ENCODE peak calls at places on chromosomes 5 and 9, in five cellular contexts. O, Q, W, M and J are unnamed samples.

GRCh38 chr5:2011481-2012411 is 129.0 kb upstream of the IRX4 start:
- DNase-seq in O (no peak), Q (no peak), W (no peak), M (no peak), J (no peak)

GRCh38 chr9:81971727-81972126 is 16.8 kb upstream of the SPATA31D1 start:
- DNase-seq in O (no peak), Q (no peak), W (no peak), M (no peak), J (no peak)

GRCh38 chr5:35177783-35178182 is 52.5 kb downstream of the PRLR start:
- DNase-seq in O (no peak), Q (no peak), W (no peak), M (no peak), J (no peak)

GRCh38 chr5:96088676-96089075 is 127.0 kb upstream of the ELL2 start:
- DNase-seq in O (no peak), Q (no peak), W (no peak), M (no peak), J (no peak)

GRCh38 chr9:125418404-125418803 is 156.8 kb downstream of the GAPVD1 start:
- DNase-seq in O (peak; percentile 12), Q (no peak), W (no peak), M (no peak), J (no peak)

GRCh38 chr9:37053684-37054512 is 19.8 kb upstream of the PAX5 start:
- DNase-seq in O (no peak), Q (no peak), W (no peak), M (no peak), J (no peak)

GRCh38 chr9:72294952-72295351 is 70.1 kb downstream of the ZFAND5 start:
- DNase-seq in O (peak; percentile 53), Q (no peak), W (no peak), M (no peak), J (peak; percentile 83)

GRCh38 chr5:150077060-150077459 is 9.3 kb downstream of the CSF1R start:
- DNase-seq in O (no peak), Q (peak; percentile 43), W (no peak), M (no peak), J (no peak)

GRCh38 chr5:55895276-55895675 is 44.1 kb downstream of the IL31RA start:
- DNase-seq in O (no peak), Q (no peak), W (no peak), M (no peak), J (no peak)

GRCh38 chr9:72734631-72735030 is 213.2 kb downstream of the TMC1 start:
- DNase-seq in O (no peak), Q (no peak), W (no peak), M (no peak), J (peak; percentile 16)

GRCh38 chr5:136309932-136310598 is 55.3 kb downstream of the TRPC7 start:
- DNase-seq in O (no peak), Q (no peak), W (no peak), M (no peak), J (no peak)

GRCh38 chr5:157917909-157918809 is 59.2 kb upstream of the CLINT1 start:
- DNase-seq in O (peak; percentile 91), Q (no peak), W (peak; percentile 85), M (peak; percentile 48), J (peak; percentile 50)

GRCh38 chr9:90546200-90546599 is 96.4 kb downstream of the DIRAS2 start:
- DNase-seq in O (peak; percentile 18), Q (no peak), W (peak; percentile 92), M (no peak), J (peak; percentile 77)

GRCh38 chr5:63240063-63240755 is 661.6 kb downstream of the LRRC70 start:
- DNase-seq in O (no peak), Q (no peak), W (no peak), M (no peak), J (peak; percentile 39)

GRCh38 chr9:135181336-135181735 is 93.9 kb downstream of the OLFM1 start:
- DNase-seq in O (no peak), Q (no peak), W (no peak), M (no peak), J (no peak)

GRCh38 chr9:20593131-20593530 is 29.2 kb downstream of the MLLT3 start:
- DNase-seq in O (peak; percentile 58), Q (no peak), W (no peak), M (no peak), J (no peak)

GRCh38 chr9:113516840-113517577 is 53.5 kb downstream of the RGS3 start:
- DNase-seq in O (no peak), Q (no peak), W (no peak), M (peak; percentile 65), J (no peak)

GRCh38 chr5:45623855-45624254 is 72.3 kb downstream of the HCN1 start:
- DNase-seq in O (no peak), Q (no peak), W (no peak), M (no peak), J (no peak)

GRCh38 chr5:179271301-179271650 is 74.0 kb downstream of the ADAMTS2 start:
- DNase-seq in O (no peak), Q (no peak), W (no peak), M (no peak), J (no peak)

GRCh38 chr9:121563425-121563824 is 63.8 kb upstream of the GGTA1 start:
- DNase-seq in O (no peak), Q (no peak), W (no peak), M (no peak), J (no peak)

GRCh38 chr5:173742432-173742816 is 126.0 kb upstream of the BOD1 start:
- DNase-seq in O (no peak), Q (no peak), W (no peak), M (no peak), J (no peak)

GRCh38 chr5:72280655-72281069 is 39.4 kb downstream of the MRPS27 start:
- DNase-seq in O (peak; percentile 71), Q (no peak), W (peak; percentile 61), M (no peak), J (no peak)
- TF ChIP-seq CTCF in O (peak; percentile 80), Q (no peak), W (peak; percentile 76), M (no peak), J (peak; percentile 62)

GRCh38 chr5:25415970-25416369 is 771.2 kb upstream of the CDH10 start:
- DNase-seq in O (no peak), Q (no peak), W (no peak), M (no peak), J (no peak)

GRCh38 chr5:25418319-25418859 is 773.6 kb upstream of the CDH10 start:
- DNase-seq in O (no peak), Q (no peak), W (no peak), M (no peak), J (no peak)

GRCh38 chr5:25416960-25417359 is 772.2 kb upstream of the CDH10 start:
- DNase-seq in O (no peak), Q (no peak), W (no peak), M (no peak), J (no peak)

GRCh38 chr5:25412116-25412661 is 767.4 kb upstream of the CDH10 start:
- DNase-seq in O (no peak), Q (no peak), W (no peak), M (no peak), J (no peak)

DNA sequence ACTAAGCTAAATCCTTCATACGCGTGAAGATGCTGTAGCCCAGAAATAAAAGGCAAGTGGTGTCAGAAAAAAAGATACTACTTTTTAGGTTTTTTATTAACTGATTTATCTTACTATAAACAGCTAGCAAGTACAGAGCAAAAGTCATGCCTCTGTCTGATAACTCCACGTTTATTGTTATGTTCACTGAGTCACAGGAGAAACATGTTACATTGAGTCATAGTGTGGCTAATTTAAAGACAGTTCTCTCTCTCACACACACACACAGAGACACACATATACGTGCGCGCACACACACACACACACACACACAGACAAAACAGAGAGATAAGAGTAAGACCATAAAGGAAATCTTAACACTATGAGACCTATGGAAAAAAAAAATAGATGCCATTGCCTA is 770.0 kb upstream of the CDH10 start:
- DNase-seq in O (no peak), Q (no peak), W (no peak), M (no peak), J (no peak)
- H3K4me3 ChIP-seq in O (no peak overlapping the region), Q (no peak overlapping the region), W (no peak overlapping the region), M (no peak overlapping the region), J (no peak overlapping the region)

DNA sequence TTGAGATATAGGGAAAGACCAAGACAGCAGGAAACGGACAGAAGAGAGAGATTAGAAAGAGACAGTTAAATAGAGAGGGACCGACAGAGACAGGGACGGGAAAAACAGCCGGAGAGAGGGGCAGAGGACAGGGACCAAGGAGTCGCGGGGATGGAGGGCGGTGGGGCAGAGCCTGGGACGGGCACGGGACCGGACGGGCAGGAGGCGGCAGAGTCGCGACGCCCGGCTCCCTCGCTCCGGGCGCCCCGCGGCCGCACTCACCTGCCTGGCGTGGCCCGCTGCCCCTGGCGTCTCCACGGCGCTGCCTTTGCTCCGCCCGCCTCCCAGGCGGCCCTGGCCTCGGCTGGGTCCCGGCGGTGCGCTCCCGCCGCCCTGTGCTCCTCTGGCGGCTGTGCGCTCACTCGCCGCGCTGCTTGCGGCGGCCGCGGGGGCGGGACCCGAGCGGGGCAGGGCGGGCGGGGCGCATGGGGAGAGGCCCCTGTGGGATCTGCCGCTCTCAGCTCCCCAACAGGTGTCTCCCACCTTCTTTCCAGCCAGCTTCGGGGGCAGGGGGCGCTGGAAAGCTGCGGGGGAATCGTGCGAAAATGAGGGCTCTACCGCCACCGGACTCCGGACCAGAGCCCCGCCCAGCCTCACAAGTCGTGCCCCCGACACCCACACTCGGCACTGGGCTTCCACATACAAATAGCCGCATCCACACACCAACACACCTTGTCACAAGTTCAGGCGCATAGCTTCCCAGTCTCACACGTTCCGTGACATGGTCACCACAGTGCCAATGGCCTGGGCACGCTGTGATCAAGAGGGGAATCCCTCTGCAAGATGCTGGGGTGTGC is at the start of gene ARID3C:
- DNase-seq in O (no peak), Q (no peak), W (no peak), M (peak; percentile 53), J (no peak)
- TF ChIP-seq CTCF in O (no peak), Q (no peak), W (no peak), M (no peak), J (no peak)

GRCh38 chr9:74498616-74499095 is 1.5 kb downstream of the RORB start:
- DNase-seq in O (no peak), Q (no peak), W (no peak), M (no peak), J (no peak)

GRCh38 chr9:74496819-74497749 is at the start of gene RORB:
- DNase-seq in O (peak; percentile 23), Q (no peak), W (no peak), M (peak; percentile 28), J (no peak)

GRCh38 chr9:74499770-74500583 is 2.8 kb downstream of the RORB start:
- DNase-seq in O (no peak), Q (no peak), W (no peak), M (no peak), J (no peak)

GRCh38 chr9:74499111-74499601 is 2.0 kb downstream of the RORB start:
- DNase-seq in O (no peak), Q (no peak), W (no peak), M (no peak), J (no peak)

DNA sequence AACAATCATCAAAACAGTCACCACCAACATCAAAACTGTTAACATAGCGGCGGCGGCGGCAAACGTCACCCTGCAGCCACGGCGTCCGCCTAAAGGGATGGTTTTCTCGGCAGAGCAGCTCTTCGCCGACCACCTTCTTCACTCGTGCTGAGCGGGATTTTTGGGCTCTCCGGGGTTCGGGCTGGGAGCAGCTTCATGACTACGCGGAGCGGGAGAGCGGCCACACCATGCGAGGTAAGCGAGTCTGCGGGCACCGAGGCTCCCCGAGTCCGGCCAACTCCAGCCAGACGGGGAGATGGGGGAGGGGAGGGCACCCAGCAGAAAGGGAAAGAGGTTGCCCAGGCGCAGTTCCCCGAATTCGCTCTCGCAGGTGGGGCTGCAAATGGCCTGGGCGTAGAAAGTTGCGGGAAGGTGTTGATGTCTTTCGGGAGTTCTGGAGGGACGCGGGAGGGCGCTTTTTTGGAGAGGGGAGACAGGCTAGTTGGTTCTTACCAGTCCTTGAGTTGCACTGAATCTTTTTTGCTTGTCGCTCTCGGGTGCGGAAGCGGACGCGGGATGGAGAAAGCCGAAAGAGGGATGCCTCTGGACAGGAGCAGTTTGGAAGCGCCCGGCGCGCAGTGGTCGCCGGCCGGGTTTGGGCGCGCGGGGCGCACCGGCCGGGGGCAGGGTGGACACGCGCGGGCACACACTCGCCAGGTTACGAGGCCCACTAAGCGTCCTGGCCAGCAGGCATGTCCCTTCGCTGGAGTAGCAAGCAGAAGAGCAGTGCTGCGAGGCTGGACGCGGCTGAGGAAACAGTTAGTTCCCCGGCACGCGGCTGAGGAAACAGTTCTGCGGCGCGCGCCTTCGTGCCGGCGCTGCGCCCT is 848 bp downstream of the RORB start:
- DNase-seq in O (peak; percentile 26), Q (no peak), W (no peak), M (peak; percentile 5), J (no peak)
- H3K4me3 ChIP-seq in O (peak overlapping the region; percentile 77), Q (peak overlapping the region; percentile 64), W (peak overlapping the region; percentile 66), M (peak overlapping the region; percentile 63), J (peak overlapping the region; percentile 66)